ENCODE peak calls at places on chromosomes 1 and 21, in seven cellular contexts. One of them, this sample, is unnamed.

GRCh38 chr1:40723196-40723955 is 31.9 kb downstream of the NFYC start:
- DNase-seq in esophagus squamous epithelium: no peak
- DNase-seq in kidney glomerular epithelial cell: no peak
- DNase-seq in ELF-1: peak; percentile 68
- DNase-seq in GM13977: no peak
- DNase-seq in type B pancreatic cell: no peak
- DNase-seq in fibroblast of lung: no peak
- DNase-seq in this sample: no peak

GRCh38 chr1:20386682-20387081 is 96.0 kb downstream of the VWA5B1 start:
- DNase-seq in esophagus squamous epithelium: no peak
- DNase-seq in kidney glomerular epithelial cell: no peak
- DNase-seq in ELF-1: no peak
- DNase-seq in GM13977: no peak
- DNase-seq in type B pancreatic cell: no peak
- DNase-seq in fibroblast of lung: no peak
- DNase-seq in this sample: no peak

GRCh38 chr1:181089777-181090505 is 1.4 kb downstream of the IER5 start:
- DNase-seq in esophagus squamous epithelium: no peak
- DNase-seq in kidney glomerular epithelial cell: peak; percentile 43
- DNase-seq in ELF-1: peak; percentile 83
- DNase-seq in GM13977: peak; percentile 58
- DNase-seq in type B pancreatic cell: no peak
- DNase-seq in fibroblast of lung: peak; percentile 63
- DNase-seq in this sample: peak; percentile 82

GRCh38 chr1:119773711-119774241 is 5.1 kb upstream of the HMGCS2 start:
- DNase-seq in esophagus squamous epithelium: no peak
- DNase-seq in kidney glomerular epithelial cell: peak; percentile 28
- DNase-seq in ELF-1: peak; percentile 87
- DNase-seq in GM13977: no peak
- DNase-seq in type B pancreatic cell: no peak
- DNase-seq in fibroblast of lung: peak; percentile 34
- DNase-seq in this sample: peak; percentile 85

GRCh38 chr1:41898191-41898713 is 20.5 kb downstream of the HIVEP3 start:
- DNase-seq in esophagus squamous epithelium: no peak
- DNase-seq in kidney glomerular epithelial cell: peak; percentile 4
- DNase-seq in ELF-1: no peak
- DNase-seq in GM13977: no peak
- DNase-seq in type B pancreatic cell: peak; percentile 55
- DNase-seq in fibroblast of lung: peak; percentile 78
- DNase-seq in this sample: peak; percentile 51

GRCh38 chr1:201493757-201494617 is 12.9 kb downstream of the CSRP1 start:
- DNase-seq in esophagus squamous epithelium: no peak
- DNase-seq in kidney glomerular epithelial cell: peak; percentile 22
- DNase-seq in ELF-1: peak; percentile 76
- DNase-seq in GM13977: no peak
- DNase-seq in type B pancreatic cell: no peak
- DNase-seq in fibroblast of lung: peak; percentile 83
- DNase-seq in this sample: no peak

GRCh38 chr1:200979574-200980451 is 43.7 kb downstream of the KIF21B start:
- DNase-seq in esophagus squamous epithelium: no peak
- DNase-seq in kidney glomerular epithelial cell: no peak
- DNase-seq in ELF-1: peak; percentile 83
- DNase-seq in GM13977: peak; percentile 77
- DNase-seq in type B pancreatic cell: no peak
- DNase-seq in fibroblast of lung: peak; percentile 6
- DNase-seq in this sample: peak; percentile 76

GRCh38 chr1:239218296-239218695 is 168.1 kb upstream of the CHRM3 start:
- DNase-seq in esophagus squamous epithelium: no peak
- DNase-seq in kidney glomerular epithelial cell: no peak
- DNase-seq in ELF-1: no peak
- DNase-seq in GM13977: no peak
- DNase-seq in type B pancreatic cell: no peak
- DNase-seq in fibroblast of lung: no peak
- DNase-seq in this sample: no peak

GRCh38 chr1:25649505-25650218 is 33.1 kb downstream of the MAN1C1 start:
- DNase-seq in esophagus squamous epithelium: no peak
- DNase-seq in kidney glomerular epithelial cell: no peak
- DNase-seq in ELF-1: no peak
- DNase-seq in GM13977: no peak
- DNase-seq in type B pancreatic cell: peak; percentile 42
- DNase-seq in fibroblast of lung: no peak
- DNase-seq in this sample: no peak

GRCh38 chr1:2940178-2940577 is 81.1 kb upstream of the ACTRT2 start:
- DNase-seq in esophagus squamous epithelium: no peak
- DNase-seq in kidney glomerular epithelial cell: no peak
- DNase-seq in ELF-1: no peak
- DNase-seq in GM13977: no peak
- DNase-seq in type B pancreatic cell: no peak
- DNase-seq in fibroblast of lung: no peak
- DNase-seq in this sample: no peak

GRCh38 chr1:246144931-246145330 is 362.1 kb downstream of the SMYD3 start:
- DNase-seq in esophagus squamous epithelium: no peak
- DNase-seq in kidney glomerular epithelial cell: no peak
- DNase-seq in ELF-1: no peak
- DNase-seq in GM13977: no peak
- DNase-seq in type B pancreatic cell: no peak
- DNase-seq in fibroblast of lung: no peak
- DNase-seq in this sample: no peak

GRCh38 chr1:53545663-53546408 is 86.6 kb downstream of the DMRTB1 start:
- DNase-seq in esophagus squamous epithelium: no peak
- DNase-seq in kidney glomerular epithelial cell: no peak
- DNase-seq in ELF-1: no peak
- DNase-seq in GM13977: no peak
- DNase-seq in type B pancreatic cell: no peak
- DNase-seq in fibroblast of lung: no peak
- DNase-seq in this sample: no peak

GRCh38 chr1:247118946-247119446 is 14.8 kb upstream of the ZNF669 start:
- DNase-seq in esophagus squamous epithelium: no peak
- DNase-seq in kidney glomerular epithelial cell: no peak
- DNase-seq in ELF-1: peak; percentile 95
- DNase-seq in GM13977: no peak
- DNase-seq in type B pancreatic cell: peak; percentile 67
- DNase-seq in fibroblast of lung: peak; percentile 21
- DNase-seq in this sample: peak; percentile 94

GRCh38 chr1:53257454-53258081 is 19.2 kb upstream of the MAGOH start:
- DNase-seq in esophagus squamous epithelium: no peak
- DNase-seq in kidney glomerular epithelial cell: no peak
- DNase-seq in ELF-1: no peak
- DNase-seq in GM13977: no peak
- DNase-seq in type B pancreatic cell: no peak
- DNase-seq in fibroblast of lung: no peak
- DNase-seq in this sample: no peak

GRCh38 chr1:231162970-231163830 is 1.3 kb downstream of the TRIM67 start:
- DNase-seq in esophagus squamous epithelium: no peak
- DNase-seq in kidney glomerular epithelial cell: no peak
- DNase-seq in ELF-1: peak; percentile 47
- DNase-seq in GM13977: peak; percentile 31
- DNase-seq in type B pancreatic cell: no peak
- DNase-seq in fibroblast of lung: no peak
- DNase-seq in this sample: no peak

GRCh38 chr1:173573596-173573995 is 29.3 kb downstream of the SLC9C2 start:
- DNase-seq in esophagus squamous epithelium: no peak
- DNase-seq in kidney glomerular epithelial cell: no peak
- DNase-seq in ELF-1: no peak
- DNase-seq in GM13977: no peak
- DNase-seq in type B pancreatic cell: no peak
- DNase-seq in fibroblast of lung: peak; percentile 4
- DNase-seq in this sample: no peak

GRCh38 chr1:25556791-25557476 is 13.5 kb downstream of the LDLRAP1 start:
- DNase-seq in esophagus squamous epithelium: no peak
- DNase-seq in kidney glomerular epithelial cell: no peak
- DNase-seq in ELF-1: no peak
- DNase-seq in GM13977: no peak
- DNase-seq in type B pancreatic cell: no peak
- DNase-seq in fibroblast of lung: peak; percentile 57
- DNase-seq in this sample: no peak

GRCh38 chr1:109787211-109787844 is 23.6 kb upstream of the EPS8L3 start:
- DNase-seq in esophagus squamous epithelium: no peak
- DNase-seq in kidney glomerular epithelial cell: no peak
- DNase-seq in ELF-1: no peak
- DNase-seq in GM13977: no peak
- DNase-seq in type B pancreatic cell: no peak
- DNase-seq in fibroblast of lung: peak; percentile 52
- DNase-seq in this sample: no peak

GRCh38 chr1:109206324-109206723 is 7.4 kb upstream of the SARS1 start:
- DNase-seq in esophagus squamous epithelium: no peak
- DNase-seq in kidney glomerular epithelial cell: no peak
- DNase-seq in ELF-1: no peak
- DNase-seq in GM13977: no peak
- DNase-seq in type B pancreatic cell: no peak
- DNase-seq in fibroblast of lung: no peak
- DNase-seq in this sample: no peak

GRCh38 chr1:232992227-232992626 is 41.8 kb downstream of the NTPCR start:
- DNase-seq in esophagus squamous epithelium: no peak
- DNase-seq in kidney glomerular epithelial cell: no peak
- DNase-seq in ELF-1: no peak
- DNase-seq in GM13977: no peak
- DNase-seq in type B pancreatic cell: no peak
- DNase-seq in fibroblast of lung: no peak
- DNase-seq in this sample: no peak

GRCh38 chr21:26007911-26008579 is 162.5 kb downstream of the APP start:
- DNase-seq in esophagus squamous epithelium: no peak
- DNase-seq in kidney glomerular epithelial cell: no peak
- DNase-seq in ELF-1: no peak
- DNase-seq in GM13977: no peak
- DNase-seq in type B pancreatic cell: no peak
- DNase-seq in fibroblast of lung: peak; percentile 12
- DNase-seq in this sample: no peak

GRCh38 chr1:53551428-53551995 is 92.3 kb downstream of the DMRTB1 start:
- DNase-seq in esophagus squamous epithelium: no peak
- DNase-seq in kidney glomerular epithelial cell: no peak
- DNase-seq in ELF-1: no peak
- DNase-seq in GM13977: no peak
- DNase-seq in type B pancreatic cell: no peak
- DNase-seq in fibroblast of lung: no peak
- DNase-seq in this sample: no peak

GRCh38 chr1:154880651-154881050 is 10.6 kb upstream of the KCNN3 start:
- DNase-seq in esophagus squamous epithelium: no peak
- DNase-seq in kidney glomerular epithelial cell: no peak
- DNase-seq in ELF-1: no peak
- DNase-seq in GM13977: no peak
- DNase-seq in type B pancreatic cell: no peak
- DNase-seq in fibroblast of lung: no peak
- DNase-seq in this sample: no peak

GRCh38 chr1:223765719-223766340 is 53.5 kb downstream of the CAPN2 start:
- DNase-seq in esophagus squamous epithelium: no peak
- DNase-seq in kidney glomerular epithelial cell: no peak
- DNase-seq in ELF-1: no peak
- DNase-seq in GM13977: no peak
- DNase-seq in type B pancreatic cell: no peak
- DNase-seq in fibroblast of lung: no peak
- DNase-seq in this sample: no peak

GRCh38 chr1:168824418-168824817 is 95.4 kb upstream of the DPT start:
- DNase-seq in esophagus squamous epithelium: no peak
- DNase-seq in kidney glomerular epithelial cell: no peak
- DNase-seq in ELF-1: no peak
- DNase-seq in GM13977: no peak
- DNase-seq in type B pancreatic cell: no peak
- DNase-seq in fibroblast of lung: no peak
- DNase-seq in this sample: no peak

GRCh38 chr1:46613661-46614603 is 2.7 kb downstream of the MOB3C start:
- DNase-seq in esophagus squamous epithelium: peak; percentile 31
- DNase-seq in kidney glomerular epithelial cell: no peak
- DNase-seq in ELF-1: peak; percentile 81
- DNase-seq in GM13977: peak; percentile 73
- DNase-seq in type B pancreatic cell: no peak
- DNase-seq in fibroblast of lung: peak; percentile 76
- DNase-seq in this sample: peak; percentile 73

GRCh38 chr1:7566417-7567375 is 204.4 kb upstream of the VAMP3 start:
- DNase-seq in esophagus squamous epithelium: no peak
- DNase-seq in kidney glomerular epithelial cell: no peak
- DNase-seq in ELF-1: no peak
- DNase-seq in GM13977: no peak
- DNase-seq in type B pancreatic cell: no peak
- DNase-seq in fibroblast of lung: no peak
- DNase-seq in this sample: no peak

GRCh38 chr1:3727825-3728776 is 24.1 kb upstream of the CCDC27 start:
- DNase-seq in esophagus squamous epithelium: no peak
- DNase-seq in kidney glomerular epithelial cell: no peak
- DNase-seq in ELF-1: no peak
- DNase-seq in GM13977: no peak
- DNase-seq in type B pancreatic cell: no peak
- DNase-seq in fibroblast of lung: no peak
- DNase-seq in this sample: no peak

GRCh38 chr1:86811539-86811938 is 102.4 kb downstream of the SELENOF start:
- DNase-seq in esophagus squamous epithelium: no peak
- DNase-seq in kidney glomerular epithelial cell: no peak
- DNase-seq in ELF-1: peak; percentile 62
- DNase-seq in GM13977: no peak
- DNase-seq in type B pancreatic cell: no peak
- DNase-seq in fibroblast of lung: no peak
- DNase-seq in this sample: peak; percentile 56

GRCh38 chr1:228486596-228487335 is 416 bp upstream of the RNF187 start:
- DNase-seq in esophagus squamous epithelium: peak; percentile 46
- DNase-seq in kidney glomerular epithelial cell: peak; percentile 78
- DNase-seq in ELF-1: peak; percentile 97
- DNase-seq in GM13977: peak; percentile 78
- DNase-seq in type B pancreatic cell: peak; percentile 94
- DNase-seq in fibroblast of lung: peak; percentile 95
- DNase-seq in this sample: peak; percentile 99

GRCh38 chr1:228867093-228867950 is 132.0 kb downstream of the RHOU start:
- DNase-seq in esophagus squamous epithelium: no peak
- DNase-seq in kidney glomerular epithelial cell: no peak
- DNase-seq in ELF-1: peak; percentile 71
- DNase-seq in GM13977: no peak
- DNase-seq in type B pancreatic cell: no peak
- DNase-seq in fibroblast of lung: peak; percentile 11
- DNase-seq in this sample: no peak

GRCh38 chr1:206921772-206922265 is at the start of gene FCMR:
- DNase-seq in esophagus squamous epithelium: no peak
- DNase-seq in kidney glomerular epithelial cell: no peak
- DNase-seq in ELF-1: no peak
- DNase-seq in GM13977: peak; percentile 42
- DNase-seq in type B pancreatic cell: no peak
- DNase-seq in fibroblast of lung: no peak
- DNase-seq in this sample: no peak

GRCh38 chr1:48917901-48918603 is 141.4 kb upstream of the BEND5 start:
- DNase-seq in esophagus squamous epithelium: no peak
- DNase-seq in kidney glomerular epithelial cell: no peak
- DNase-seq in ELF-1: peak; percentile 16
- DNase-seq in GM13977: no peak
- DNase-seq in type B pancreatic cell: no peak
- DNase-seq in fibroblast of lung: no peak
- DNase-seq in this sample: peak; percentile 13

GRCh38 chr1:63635681-63636080 is 42.5 kb downstream of the PGM1 start:
- DNase-seq in esophagus squamous epithelium: no peak
- DNase-seq in kidney glomerular epithelial cell: no peak
- DNase-seq in ELF-1: no peak
- DNase-seq in GM13977: no peak
- DNase-seq in type B pancreatic cell: no peak
- DNase-seq in fibroblast of lung: peak; percentile 28
- DNase-seq in this sample: no peak

This sample was measured in mesendoderm.